ENCODE peak calls at places on chromosomes 11 and 22, in five cellular contexts. One of them, this sample, is unnamed.

GRCh38 chr11:19283998-19284397 is 43.3 kb upstream of the E2F8 start:
- DNase-seq in H1: no peak
- DNase-seq in neuronal stem cell: no peak
- DNase-seq in H9: no peak
- DNase-seq in mesenchymal stem cell: no peak
- DNase-seq in this sample: no peak

GRCh38 chr11:67055812-67056211 is 835 bp upstream of the RHOD start:
- DNase-seq in H1: no peak
- DNase-seq in neuronal stem cell: no peak
- DNase-seq in H9: no peak
- DNase-seq in mesenchymal stem cell: no peak
- DNase-seq in this sample: peak

GRCh38 chr22:40634119-40634903 is 2.2 kb downstream of the MRTFA start:
- DNase-seq in H1: no peak
- DNase-seq in neuronal stem cell: no peak
- DNase-seq in H9: no peak
- DNase-seq in mesenchymal stem cell: no peak
- DNase-seq in this sample: no peak

GRCh38 chr11:111633756-111634362 is 31.6 kb downstream of the SIK2 start:
- DNase-seq in H1: no peak
- DNase-seq in neuronal stem cell: no peak
- DNase-seq in H9: no peak
- DNase-seq in mesenchymal stem cell: no peak
- DNase-seq in this sample: no peak

GRCh38 chr11:67267188-67268035 is 1.1 kb downstream of the GRK2 start:
- DNase-seq in H1: no peak
- DNase-seq in neuronal stem cell: no peak
- DNase-seq in H9: no peak
- DNase-seq in mesenchymal stem cell: no peak
- DNase-seq in this sample: no peak

GRCh38 chr11:93775289-93775688 is 8.8 kb upstream of the MED17 start:
- DNase-seq in H1: no peak
- DNase-seq in neuronal stem cell: no peak
- DNase-seq in H9: peak
- DNase-seq in mesenchymal stem cell: peak
- DNase-seq in this sample: no peak

GRCh38 chr11:68542617-68543016 is 82.1 kb downstream of the PPP6R3 start:
- DNase-seq in H1: no peak
- DNase-seq in neuronal stem cell: no peak
- DNase-seq in H9: no peak
- DNase-seq in mesenchymal stem cell: peak
- DNase-seq in this sample: peak

GRCh38 chr11:14110629-14111028 is 148.1 kb downstream of the SPON1 start:
- DNase-seq in H1: no peak
- DNase-seq in neuronal stem cell: no peak
- DNase-seq in H9: no peak
- DNase-seq in mesenchymal stem cell: no peak
- DNase-seq in this sample: peak

GRCh38 chr22:42271906-42272305 is 1.5 kb upstream of the TCF20 start:
- DNase-seq in H1: no peak
- DNase-seq in neuronal stem cell: no peak
- DNase-seq in H9: no peak
- DNase-seq in mesenchymal stem cell: no peak
- DNase-seq in this sample: no peak

GRCh38 chr11:64181506-64182411 is 4.2 kb upstream of the STIP1 start:
- DNase-seq in H1: peak
- DNase-seq in neuronal stem cell: no peak
- DNase-seq in H9: peak
- DNase-seq in mesenchymal stem cell: peak
- DNase-seq in this sample: peak
- H2BK5ac ChIP-seq in H1: no peak
- H2BK5ac ChIP-seq in neuronal stem cell: no peak
- H2BK5ac ChIP-seq in H9: no peak
- H2BK5ac ChIP-seq in mesenchymal stem cell: no peak
- H2BK5ac ChIP-seq in this sample: no peak

DNA sequence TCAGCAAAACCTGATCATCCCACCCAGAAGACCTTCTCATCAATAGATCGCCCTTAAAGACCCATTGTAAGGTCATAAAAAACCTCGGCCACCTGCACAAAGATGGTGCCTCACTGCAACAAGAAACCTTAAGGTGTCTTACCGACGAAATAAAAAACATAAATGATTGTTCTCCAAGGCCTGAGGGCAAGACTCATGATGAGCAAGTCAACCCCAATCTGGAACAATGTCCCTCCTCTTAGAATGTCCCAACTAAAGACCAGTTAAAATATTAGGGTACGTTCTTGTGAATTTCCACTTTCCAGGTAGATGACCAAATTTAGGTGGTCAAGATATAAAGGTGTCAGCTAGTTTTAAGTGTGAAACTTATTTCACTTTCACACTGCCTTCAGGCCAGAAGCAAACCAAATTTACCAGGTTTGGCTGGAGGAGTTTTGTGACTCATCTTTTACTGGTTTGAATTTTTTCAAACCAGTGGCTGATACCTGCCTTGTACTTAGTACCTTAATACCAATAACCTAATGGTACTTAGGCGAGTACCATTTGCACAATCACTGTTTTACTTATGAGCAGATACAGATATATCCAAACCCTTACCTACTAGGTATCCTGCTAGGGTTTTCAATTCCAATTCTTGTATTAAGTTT is 14.9 kb downstream of the KDELR3 start:
- DNase-seq in H1: no peak
- DNase-seq in neuronal stem cell: no peak
- DNase-seq in H9: no peak
- DNase-seq in mesenchymal stem cell: no peak
- DNase-seq in this sample: no peak
- H2BK12ac ChIP-seq in H1: no peak
- H2BK12ac ChIP-seq in neuronal stem cell: no peak
- H2BK12ac ChIP-seq in H9: no peak
- H2BK12ac ChIP-seq in mesenchymal stem cell: no peak
- H2BK12ac ChIP-seq in this sample: no peak

GRCh38 chr11:57320067-57320718 is 4.6 kb downstream of the TNKS1BP1 start:
- DNase-seq in H1: no peak
- DNase-seq in neuronal stem cell: no peak
- DNase-seq in H9: no peak
- DNase-seq in mesenchymal stem cell: no peak
- DNase-seq in this sample: no peak
- H3K9ac ChIP-seq in H1: no peak
- H3K9ac ChIP-seq in neuronal stem cell: peak
- H3K9ac ChIP-seq in H9: no peak
- H3K9ac ChIP-seq in mesenchymal stem cell: peak
- H3K9ac ChIP-seq in this sample: no peak

DNA sequence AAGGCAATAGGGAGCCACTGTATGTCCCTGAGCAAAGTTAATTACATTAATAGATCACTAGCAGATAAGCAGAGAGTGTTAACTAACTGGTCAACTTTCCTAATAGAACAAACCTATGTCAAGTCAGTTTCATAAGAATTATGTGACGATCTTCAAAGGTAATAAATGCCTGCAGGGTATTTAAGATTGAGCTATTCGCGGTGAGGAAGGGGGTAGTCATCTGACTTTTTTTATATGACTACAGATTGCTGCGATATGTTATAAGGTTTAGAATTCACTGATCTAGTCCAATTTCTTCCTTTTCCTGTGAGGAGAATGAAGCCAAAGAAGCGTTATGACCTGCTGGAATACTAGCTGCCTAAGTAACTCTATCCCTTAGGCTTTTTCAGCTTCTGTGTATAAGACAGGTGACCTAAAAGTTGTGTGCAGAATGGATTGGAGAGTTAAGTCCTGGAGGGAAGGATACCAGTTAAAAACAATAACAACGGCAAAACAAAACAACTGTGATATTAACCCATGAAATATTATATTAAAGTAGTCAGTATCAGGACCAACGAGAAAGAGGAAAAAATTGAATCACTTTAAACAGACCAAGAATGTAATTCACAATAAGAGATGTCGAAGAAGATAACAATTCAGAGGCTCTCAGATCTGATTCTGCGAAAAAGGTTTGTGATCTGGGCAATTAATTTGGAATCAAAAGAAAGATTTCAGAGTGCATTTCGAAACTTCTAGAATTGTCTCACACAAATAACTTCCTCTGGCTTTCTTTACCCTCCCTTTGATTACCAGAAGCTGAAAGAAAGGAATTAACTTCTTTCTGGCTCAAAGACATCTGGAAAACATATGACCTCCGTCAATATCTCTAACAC is 645 bp downstream of the CASP4 start:
- DNase-seq in H1: no peak
- DNase-seq in neuronal stem cell: no peak
- DNase-seq in H9: no peak
- DNase-seq in mesenchymal stem cell: peak
- DNase-seq in this sample: peak
- H2BK5ac ChIP-seq in H1: no peak
- H2BK5ac ChIP-seq in neuronal stem cell: no peak
- H2BK5ac ChIP-seq in H9: no peak
- H2BK5ac ChIP-seq in mesenchymal stem cell: no peak
- H2BK5ac ChIP-seq in this sample: no peak

DNA sequence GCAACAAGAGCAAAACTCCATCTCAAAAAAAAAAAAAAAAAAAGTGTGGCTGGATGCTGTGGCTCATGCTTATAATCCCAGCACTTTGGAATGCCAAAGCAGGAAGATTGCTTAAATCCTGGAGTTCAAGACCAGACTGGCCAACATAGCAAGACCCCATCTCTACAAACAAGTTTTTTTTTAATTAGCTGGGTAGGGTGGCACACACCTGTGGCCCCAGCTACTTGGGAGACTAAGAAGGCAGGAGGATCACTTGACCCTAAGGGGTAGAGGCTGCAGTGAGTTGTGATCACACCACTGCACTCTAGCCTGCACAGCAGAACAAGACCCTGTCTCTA is 19.0 kb upstream of the FEZ1 start:
- DNase-seq in H1: no peak
- DNase-seq in neuronal stem cell: no peak
- DNase-seq in H9: no peak
- DNase-seq in mesenchymal stem cell: no peak
- DNase-seq in this sample: no peak
- H2BK12ac ChIP-seq in H1: no peak
- H2BK12ac ChIP-seq in neuronal stem cell: no peak
- H2BK12ac ChIP-seq in H9: no peak
- H2BK12ac ChIP-seq in mesenchymal stem cell: no peak
- H2BK12ac ChIP-seq in this sample: no peak

This sample was measured in trophoblast cell.